ENCODE peak calls at places on chromosomes 16 and 17, in four cellular contexts. Y is stimulated activated CD8-positive, alpha-beta memory T cell treated with anti-CD3 and anti-CD28 coated beads, Interleukin-15, amount 100 ng/mL, for 4 hours; X is activated T-cell treated with anti-CD3 and anti-CD28 coated beads for 1 hour; F is prostate gland. C is an unnamed sample.

GRCh38 chr16:85354623-85355514 is 242.6 kb upstream of the CIBAR2 start:
- DNase-seq in F (no peak), Y (no peak), X (no peak), C (peak)

GRCh38 chr17:15943971-15944719 is 785 bp upstream of the ADORA2B start:
- DNase-seq in Y (no peak), F (no peak), X (no peak), C (no peak)

GRCh38 chr17:14149751-14150150 is 80.4 kb downstream of the COX10 start:
- DNase-seq in Y (no peak), X (no peak), F (no peak), C (no peak)

GRCh38 chr17:10318540-10318939 is 54.3 kb downstream of the MYH13 start:
- DNase-seq in F (no peak), Y (no peak), X (no peak), C (no peak)

GRCh38 chr17:39306028-39306427 is 80.3 kb upstream of the STAC2 start:
- DNase-seq in F (no peak), X (no peak), Y (no peak), C (no peak)

GRCh38 chr16:27547134-27547533 is 2.6 kb downstream of the GTF3C1 start:
- DNase-seq in X (no peak), Y (no peak), F (no peak), C (no peak)

GRCh38 chr17:4895676-4896331 is 3.5 kb upstream of the C17orf107 start:
- DNase-seq in X (no peak), F (no peak), Y (no peak), C (no peak)

GRCh38 chr17:40191237-40192208 is 14.3 kb downstream of the RAPGEFL1 start:
- DNase-seq in X (peak), F (peak), Y (peak), C (peak)

GRCh38 chr17:39739020-39739884 is 1.5 kb downstream of the GRB7 start:
- DNase-seq in X (no peak), F (peak), Y (no peak), C (no peak)

GRCh38 chr17:72333570-72333969 is 212.8 kb downstream of the SOX9 start:
- DNase-seq in X (no peak), Y (no peak), F (no peak), C (no peak)

GRCh38 chr16:4393243-4393606 is 21.6 kb downstream of the VASN start:
- DNase-seq in X (no peak), Y (no peak), F (no peak), C (no peak)

GRCh38 chr17:79573196-79573929 is 37.5 kb downstream of the RBFOX3 start:
- DNase-seq in F (no peak), Y (no peak), X (no peak), C (no peak)

GRCh38 chr16:66900721-66901441 is 17.8 kb downstream of the CDH16 start:
- DNase-seq in Y (no peak), X (no peak), F (no peak), C (no peak)

GRCh38 chr17:14089179-14089578 is 19.9 kb downstream of the COX10 start:
- DNase-seq in Y (no peak), X (no peak), F (no peak), C (no peak)

GRCh38 chr17:7495906-7496434 is 11.8 kb downstream of the POLR2A start:
- DNase-seq in F (no peak), X (no peak), Y (no peak), C (no peak)

GRCh38 chr17:48241770-48242497 is 134.4 kb downstream of the SNX11 start:
- DNase-seq in X (no peak), F (no peak), Y (no peak), C (no peak)

GRCh38 chr17:50817142-50817751 is 18.1 kb upstream of the WFIKKN2 start:
- DNase-seq in X (peak), F (no peak), Y (peak), C (no peak)

GRCh38 chr16:67199011-67199807 is at the start of gene ELMO3:
- DNase-seq in F (peak), Y (no peak), X (no peak), C (no peak)

GRCh38 chr16:87465306-87465705 is 27.5 kb downstream of the ZCCHC14 start:
- DNase-seq in F (peak), X (no peak), Y (no peak), C (peak)

GRCh38 chr16:56862776-56863175 is 2.2 kb upstream of the SLC12A3 start:
- DNase-seq in F (no peak), X (no peak), Y (no peak), C (peak)

GRCh38 chr17:6843241-6843890 is 11.8 kb upstream of the TEKT1 start:
- DNase-seq in F (no peak), X (no peak), Y (no peak), C (peak)

GRCh38 chr17:27489045-27489715 is 32.9 kb downstream of the KSR1 start:
- DNase-seq in Y (no peak), X (no peak), F (peak), C (no peak)

GRCh38 chr17:10107320-10108165 is 90.9 kb downstream of the GAS7 start:
- DNase-seq in Y (no peak), F (no peak), X (no peak), C (no peak)

GRCh38 chr17:74601944-74602572 is 10.0 kb upstream of the CD300LD start:
- DNase-seq in F (no peak), Y (no peak), X (no peak), C (no peak)

GRCh38 chr16:66377327-66377723 is 10.8 kb downstream of the CDH5 start:
- DNase-seq in F (no peak), Y (no peak), X (no peak), C (no peak)

GRCh38 chr16:84643180-84643583 is 5.1 kb upstream of the KLHL36 start:
- DNase-seq in Y (no peak), F (peak), X (no peak), C (peak)

GRCh38 chr17:5558815-5559785 is 25.2 kb downstream of the NLRP1 start:
- DNase-seq in X (no peak), F (no peak), Y (no peak), C (no peak)

GRCh38 chr16:89478576-89479221 is 11.7 kb downstream of the ANKRD11 start:
- DNase-seq in X (no peak), F (no peak), Y (no peak), C (no peak)

GRCh38 chr17:67386965-67387551 is 10.0 kb downstream of the PITPNC1 start:
- DNase-seq in Y (no peak), X (peak), F (no peak), C (no peak)

GRCh38 chr17:39652635-39653315 is 12.4 kb upstream of the TCAP start:
- DNase-seq in X (no peak), Y (no peak), F (no peak), C (no peak)

GRCh38 chr16:674968-675883 is at the start of gene RHBDL1:
- DNase-seq in Y (no peak), F (no peak), X (no peak), C (no peak)

C was measured in GF-D8.